ENCODE peak calls at places on chromosomes 5 and 9, in five cellular contexts. V, K, C, N and M are unnamed samples. For H3K36me3, the result is how much of the 10 kb centered on the place peaks cover.

GRCh38 chr5:42982107-42982622 is 58.0 kb downstream of the ANXA2R start:
- DNase-seq in V (no peak), K (no peak), C (no peak), N (peak), M (no peak)

GRCh38 chr5:179475211-179475840 is 75.0 kb upstream of the RUFY1 start:
- DNase-seq in V (no peak), K (no peak), C (no peak), N (peak), M (no peak)

GRCh38 chr5:178651046-178651810 is 24.4 kb upstream of the CLK4 start:
- DNase-seq in V (no peak), K (no peak), C (no peak), N (no peak), M (no peak)

GRCh38 chr9:125700791-125701190 is 6.2 kb downstream of the MAPKAP1 start:
- DNase-seq in V (no peak), K (no peak), C (no peak), N (peak), M (no peak)

GRCh38 chr5:164202338-164202737 is 696.9 kb downstream of the MAT2B start:
- DNase-seq in V (no peak), K (no peak), C (no peak), N (no peak), M (no peak)

GRCh38 chr5:149445739-149446369 is 66.8 kb upstream of the IL17B start:
- DNase-seq in V (no peak), K (no peak), C (no peak), N (peak), M (no peak)

GRCh38 chr9:100292414-100292813 is 60.3 kb downstream of the TEX10 start:
- DNase-seq in V (no peak), K (no peak), C (no peak), N (no peak), M (no peak)

GRCh38 chr5:132269635-132270344 is 12.3 kb downstream of the PDLIM4 start:
- DNase-seq in V (no peak), K (no peak), C (no peak), N (no peak), M (no peak)

GRCh38 chr9:25724424-25724823 is 46.2 kb upstream of the TUSC1 start:
- DNase-seq in V (no peak), K (no peak), C (no peak), N (no peak), M (no peak)

GRCh38 chr9:118609355-118610044 is 759.7 kb downstream of the BRINP1 start:
- DNase-seq in V (no peak), K (no peak), C (no peak), N (no peak), M (no peak)

GRCh38 chr5:150255659-150256415 is 33.7 kb downstream of the CAMK2A start:
- DNase-seq in V (no peak), K (no peak), C (no peak), N (peak), M (no peak)

GRCh38 chr9:35179347-35180271 is 17.8 kb downstream of the UNC13B start:
- DNase-seq in V (no peak), K (no peak), C (no peak), N (no peak), M (no peak)

GRCh38 chr9:90086076-90086475 is 481.3 kb downstream of the GADD45G start:
- DNase-seq in V (no peak), K (no peak), C (no peak), N (no peak), M (no peak)

GRCh38 chr9:126719677-126720435 is 85.0 kb upstream of the ZBTB43 start:
- DNase-seq in V (peak), K (peak), C (peak), N (peak), M (peak)

GRCh38 chr5:2334686-2335085 is 416.8 kb downstream of the IRX2 start:
- DNase-seq in V (no peak), K (no peak), C (no peak), N (peak), M (no peak)

GRCh38 chr5:154198611-154199230 is 8.2 kb downstream of the GALNT10 start:
- DNase-seq in V (no peak), K (no peak), C (no peak), N (peak), M (no peak)

GRCh38 chr9:89449261-89449671 is 48.6 kb downstream of the SEMA4D start:
- DNase-seq in V (no peak), K (no peak), C (no peak), N (no peak), M (no peak)

GRCh38 chr9:98339987-98340564 is 84.6 kb upstream of the TBC1D2 start:
- DNase-seq in V (no peak), K (no peak), C (no peak), N (no peak), M (no peak)

GRCh38 chr9:81759680-81760215 is 70.4 kb upstream of the TLE1 start:
- DNase-seq in V (no peak), K (no peak), C (no peak), N (peak), M (no peak)

GRCh38 chr9:93673844-93674334 is 97.5 kb downstream of the PHF2 start:
- DNase-seq in V (peak), K (peak), C (no peak), N (no peak), M (peak)

GRCh38 chr5:104513194-104513602 is 950.6 kb upstream of the NUDT12 start:
- DNase-seq in V (no peak), K (no peak), C (no peak), N (peak), M (no peak)

GRCh38 chr5:124193371-124193789 is 553.1 kb downstream of the ZNF608 start:
- DNase-seq in V (no peak), K (no peak), C (no peak), N (no peak), M (no peak)

GRCh38 chr9:71506821-71507220 is 261.5 kb downstream of the CEMIP2 start:
- DNase-seq in V (no peak), K (no peak), C (peak), N (no peak), M (peak)

GRCh38 chr5:56910123-56910951 is 941 bp downstream of the SETD9 start:
- DNase-seq in V (peak), K (peak), C (peak), N (peak), M (peak)

GRCh38 chr5:31811210-31811609 is 172.3 kb downstream of the PDZD2 start:
- DNase-seq in V (no peak), K (no peak), C (peak), N (peak), M (peak)

GRCh38 chr9:37706290-37706689 is 47.3 kb upstream of the TRMT10B start:
- DNase-seq in V (no peak), K (no peak), C (no peak), N (no peak), M (no peak)

GRCh38 chr9:111013250-111013649 is 25.0 kb downstream of the LPAR1 start:
- DNase-seq in V (no peak), K (no peak), C (no peak), N (no peak), M (no peak)

GRCh38 chr9:120571443-120572257 is 8.3 kb downstream of the CDK5RAP2 start:
- DNase-seq in V (peak), K (peak), C (peak), N (no peak), M (peak)

GRCh38 chr5:152246401-152246800 is 158.7 kb downstream of the NMUR2 start:
- DNase-seq in V (no peak), K (no peak), C (no peak), N (peak), M (no peak)

GRCh38 chr5:151005975-151006576 is 14.3 kb upstream of the GPX3 start:
- DNase-seq in V (peak), K (peak), C (peak), N (no peak), M (peak)

GRCh38 chr9:37060821-37061220 is 26.8 kb upstream of the PAX5 start:
- DNase-seq in V (no peak), K (no peak), C (no peak), N (no peak), M (no peak)

GRCh38 chr5:111494350-111494999 is 17.9 kb downstream of the STARD4 start:
- DNase-seq in V (no peak), K (no peak), C (no peak), N (no peak), M (no peak)

DNA sequence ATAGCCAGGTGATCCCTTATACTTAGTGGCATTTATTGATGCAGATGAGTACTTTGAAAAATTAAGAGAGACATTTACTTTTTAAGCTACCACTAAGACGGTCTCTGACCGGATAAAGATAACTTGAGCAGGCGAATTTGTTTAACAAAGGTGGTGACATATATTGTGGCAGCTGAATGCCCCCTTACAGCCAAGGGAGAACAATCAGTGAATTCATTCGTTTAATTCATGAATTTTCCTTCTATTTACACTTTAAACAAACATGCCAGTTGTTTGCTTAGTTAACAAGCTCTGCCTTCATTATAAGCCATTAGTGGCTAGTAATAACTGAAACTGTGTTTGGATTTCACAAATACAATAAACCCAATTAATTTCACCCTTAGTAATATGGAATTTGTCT is 187.1 kb downstream of the AOPEP start:
- DNase-seq in V (no peak), K (no peak), C (no peak), N (no peak), M (no peak)
- H3K27ac ChIP-seq in V (no peak), K (no peak), C (peak), N (no peak), M (no peak)

GRCh38 chr9:121963542-121963995 is 129.5 kb downstream of the TTLL11 start:
- DNase-seq in V (no peak), K (no peak), C (no peak), N (no peak), M (no peak)
- H3K36me3 ChIP-seq in V (under half), K (under half), C (under half), N (under half), M (under half)

GRCh38 chr9:109855540-109855939 is 75.5 kb downstream of the PALM2AKAP2 start:
- DNase-seq in V (no peak), K (no peak), C (no peak), N (no peak), M (no peak)
- H3K27ac ChIP-seq in V (peak), K (peak), C (no peak), N (no peak), M (no peak)

GRCh38 chr9:33032292-33032691 is 7.2 kb downstream of the DNAJA1 start:
- DNase-seq in V (no peak), K (no peak), C (no peak), N (no peak), M (no peak)

GRCh38 chr9:33030285-33030684 is 5.2 kb downstream of the DNAJA1 start:
- DNase-seq in V (no peak), K (no peak), C (no peak), N (no peak), M (no peak)

GRCh38 chr9:33029106-33029788 is 4.2 kb downstream of the DNAJA1 start:
- DNase-seq in V (no peak), K (no peak), C (no peak), N (no peak), M (no peak)

DNA sequence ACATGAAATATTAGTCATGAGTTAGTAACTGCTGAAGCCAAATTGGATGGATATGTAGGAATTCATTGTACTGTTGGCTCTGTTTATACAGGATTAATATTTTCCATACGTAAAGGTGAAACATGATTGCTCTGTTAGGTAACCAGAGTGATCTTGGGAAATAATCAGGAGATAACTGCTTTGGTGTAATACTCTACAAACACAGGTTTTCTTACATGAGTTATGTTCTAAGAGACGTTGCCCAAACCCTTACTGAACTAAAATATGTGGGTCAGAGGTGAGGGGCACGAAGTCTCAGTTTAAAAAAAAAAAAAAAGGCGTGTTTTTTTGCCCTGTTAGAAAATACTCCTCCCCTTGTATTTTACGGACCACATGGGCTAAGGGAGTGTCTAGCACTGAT is 7.8 kb downstream of the DNAJA1 start:
- DNase-seq in V (no peak), K (no peak), C (no peak), N (no peak), M (no peak)
- H3K36me3 ChIP-seq in V (half or more), K (half or more), C (under half), N (under half), M (under half)

DNA sequence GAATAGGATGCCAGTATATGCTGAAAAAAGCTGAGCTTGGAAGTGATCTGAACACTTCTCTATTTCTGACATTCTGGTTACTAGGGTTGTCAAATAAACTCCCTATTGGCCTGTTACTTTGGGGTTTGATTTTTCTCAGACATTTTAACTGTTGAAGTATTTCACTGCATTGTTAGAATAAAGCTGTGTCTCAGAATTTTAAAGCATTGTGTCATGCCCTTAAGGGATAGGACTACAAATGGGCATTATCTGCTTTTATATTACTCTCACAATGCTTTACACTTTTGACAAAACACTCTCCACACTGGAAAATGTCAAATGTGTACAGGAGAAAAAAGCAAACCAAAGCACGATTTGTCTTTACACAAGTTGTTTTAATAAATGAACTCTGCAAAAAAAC is 16.8 kb upstream of the GPR21 start:
- DNase-seq in V (no peak), K (no peak), C (no peak), N (no peak), M (no peak)
- H3K27ac ChIP-seq in V (no peak), K (no peak), C (no peak), N (no peak), M (no peak)

GRCh38 chr5:33769968-33770367 is 121.8 kb downstream of the ADAMTS12 start:
- DNase-seq in V (no peak), K (no peak), C (no peak), N (no peak), M (no peak)
- H3K36me3 ChIP-seq in V (under half), K (under half), C (under half), N (under half), M (under half)

GRCh38 chr5:33297760-33298216 is 143.0 kb upstream of the TARS1 start:
- DNase-seq in V (no peak), K (no peak), C (no peak), N (peak), M (no peak)

GRCh38 chr5:33305530-33305929 is 135.2 kb upstream of the TARS1 start:
- DNase-seq in V (no peak), K (no peak), C (no peak), N (no peak), M (no peak)

GRCh38 chr5:33303696-33304095 is 137.1 kb upstream of the TARS1 start:
- DNase-seq in V (no peak), K (no peak), C (no peak), N (no peak), M (no peak)

GRCh38 chr5:33300209-33300742 is 140.5 kb upstream of the TARS1 start:
- DNase-seq in V (no peak), K (no peak), C (no peak), N (no peak), M (no peak)

DNA sequence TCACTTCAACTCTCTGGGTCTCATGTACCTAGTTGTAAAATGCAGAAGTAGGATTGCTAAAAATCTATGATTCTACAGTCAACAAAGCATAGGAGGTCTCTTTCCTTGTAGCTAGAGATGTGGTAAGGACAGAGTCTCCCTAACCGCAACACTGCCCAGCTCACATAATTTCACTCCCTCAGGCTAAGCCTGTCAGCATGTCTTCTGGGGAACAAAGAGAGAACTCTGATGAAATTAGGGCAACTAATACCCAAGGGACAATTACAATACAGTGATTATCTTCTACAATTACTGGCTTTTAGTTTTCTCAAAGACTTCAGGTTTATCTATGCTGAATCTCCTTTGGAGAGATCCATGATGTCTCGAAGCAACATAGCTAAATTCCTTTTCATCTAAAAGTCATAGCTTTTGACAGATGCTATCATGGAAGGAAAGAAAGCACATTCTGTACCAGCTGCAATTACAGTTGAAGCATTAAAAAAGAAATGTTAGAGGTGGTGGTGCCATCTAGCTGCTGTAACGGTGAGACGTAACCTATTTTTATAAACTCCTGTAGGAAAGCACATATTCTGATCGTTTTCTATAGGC is 141.1 kb upstream of the TARS1 start:
- DNase-seq in V (no peak), K (no peak), C (no peak), N (peak), M (no peak)
- H3K27ac ChIP-seq in V (no peak), K (peak), C (peak), N (no peak), M (no peak)

DNA sequence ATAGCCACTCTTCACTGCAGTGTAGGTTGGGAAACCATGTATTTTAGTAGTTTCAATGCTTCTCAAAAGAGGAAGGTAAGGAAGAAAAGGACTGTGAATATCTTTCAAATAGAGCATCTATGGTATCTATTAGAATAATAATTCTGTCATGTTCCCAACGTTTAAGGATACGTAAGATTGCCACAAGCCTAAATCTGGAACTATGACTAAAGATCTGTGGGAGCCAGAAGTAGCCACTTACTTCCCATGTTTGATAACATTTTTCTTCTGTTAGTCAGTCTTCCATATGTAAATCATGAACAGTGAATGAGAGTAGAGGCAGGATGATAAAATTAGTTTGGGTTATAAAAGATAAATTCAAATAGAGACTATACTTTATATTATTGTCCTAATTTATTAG is 16.3 kb upstream of the MROH2B start:
- DNase-seq in V (no peak), K (no peak), C (no peak), N (no peak), M (no peak)
- H3K36me3 ChIP-seq in V (under half), K (under half), C (under half), N (under half), M (under half)

GRCh38 chr9:131290039-131290766 is 680 bp downstream of the PLPP7 start:
- DNase-seq in V (no peak), K (no peak), C (peak), N (no peak), M (peak)
- H3K27ac ChIP-seq in V (peak), K (peak), C (peak), N (no peak), M (peak)